ENCODE peak calls at places on chromosomes 11 and 22, in four cellular contexts. H, K, N and V are unnamed samples.

GRCh38 chr11:64378335-64378884 is 19.4 kb downstream of the RPS6KA4 start:
- DNase-seq in H (no peak), K (no peak), N (peak; percentile 60), V (peak; percentile 82)

GRCh38 chr22:27905638-27906037 is 13.4 kb downstream of the PITPNB start:
- DNase-seq in H (no peak), K (no peak), N (no peak), V (no peak)

GRCh38 chr11:48006301-48006992 is 26.1 kb downstream of the PTPRJ start:
- DNase-seq in H (no peak), K (no peak), N (no peak), V (no peak)

GRCh38 chr11:85705805-85706204 is 19.8 kb upstream of the CCDC89 start:
- DNase-seq in H (no peak), K (no peak), N (peak; percentile 52), V (no peak)

GRCh38 chr11:2097356-2097997 is 41.7 kb downstream of the IGF2 start:
- DNase-seq in H (no peak), K (peak; percentile 32), N (peak; percentile 93), V (peak; percentile 55)

GRCh38 chr22:47690166-47690565 is 927.7 kb downstream of the TBC1D22A start:
- DNase-seq in H (no peak), K (no peak), N (no peak), V (no peak)

GRCh38 chr11:3894128-3894731 is 38.8 kb downstream of the STIM1 start:
- DNase-seq in H (no peak), K (no peak), N (no peak), V (no peak)

GRCh38 chr11:62428871-62429601 is 10.2 kb downstream of the SCGB1A1 start:
- DNase-seq in H (no peak), K (no peak), N (no peak), V (no peak)

GRCh38 chr11:124762077-124762623 is at the start of gene ESAM:
- DNase-seq in H (peak; percentile 50), K (peak; percentile 84), N (peak; percentile 51), V (peak; percentile 77)

GRCh38 chr11:106077609-106078517 is at the start of gene AASDHPPT:
- DNase-seq in H (peak; percentile 28), K (peak; percentile 21), N (peak; percentile 81), V (peak; percentile 27)

GRCh38 chr22:47090591-47091240 is 328.3 kb downstream of the TBC1D22A start:
- DNase-seq in H (no peak), K (no peak), N (peak; percentile 58), V (no peak)

GRCh38 chr22:39176067-39176621 is 23.7 kb upstream of the CBX7 start:
- DNase-seq in H (no peak), K (peak; percentile 31), N (peak; percentile 93), V (peak; percentile 45)

GRCh38 chr11:2955896-2956476 is 26.8 kb upstream of the PHLDA2 start:
- DNase-seq in H (no peak), K (no peak), N (peak; percentile 68), V (no peak)

GRCh38 chr22:43956805-43957463 is 1.7 kb downstream of the SAMM50 start:
- DNase-seq in H (no peak), K (no peak), N (peak; percentile 38), V (no peak)

GRCh38 chr11:107882095-107882820 is 23.7 kb upstream of the SLC35F2 start:
- DNase-seq in H (peak; percentile 12), K (no peak), N (no peak), V (no peak)